ENCODE peak calls at places on chromosomes 6 and 20, in eight cellular contexts. One of them, this sample, is unnamed.

GRCh38 chr6:137025786-137026730 is 18.7 kb downstream of the IL20RA start:
- DNase-seq in thoracic aorta: no peak
- DNase-seq in left ventricle myocardium inferior: no peak
- DNase-seq in ascending aorta: no peak
- DNase-seq in transverse colon: no peak
- DNase-seq in GM06990: no peak
- DNase-seq in body of pancreas: no peak
- DNase-seq in cardiac fibroblast: no peak
- DNase-seq in this sample: peak

GRCh38 chr6:25229671-25230321 is 49.4 kb upstream of the CARMIL1 start:
- DNase-seq in thoracic aorta: no peak
- DNase-seq in left ventricle myocardium inferior: no peak
- DNase-seq in ascending aorta: no peak
- DNase-seq in transverse colon: no peak
- DNase-seq in GM06990: no peak
- DNase-seq in body of pancreas: no peak
- DNase-seq in cardiac fibroblast: peak
- DNase-seq in this sample: peak

GRCh38 chr20:50746138-50746940 is 15.0 kb downstream of the PARD6B start:
- DNase-seq in thoracic aorta: no peak
- DNase-seq in left ventricle myocardium inferior: no peak
- DNase-seq in ascending aorta: no peak
- DNase-seq in transverse colon: no peak
- DNase-seq in GM06990: no peak
- DNase-seq in body of pancreas: peak
- DNase-seq in cardiac fibroblast: no peak
- DNase-seq in this sample: no peak

GRCh38 chr20:53691060-53691810 is 97.6 kb upstream of the ZNF217 start:
- DNase-seq in thoracic aorta: no peak
- DNase-seq in left ventricle myocardium inferior: no peak
- DNase-seq in ascending aorta: no peak
- DNase-seq in transverse colon: no peak
- DNase-seq in GM06990: no peak
- DNase-seq in body of pancreas: no peak
- DNase-seq in cardiac fibroblast: no peak
- DNase-seq in this sample: no peak

GRCh38 chr20:25538838-25539665 is 46.3 kb downstream of the NINL start:
- DNase-seq in thoracic aorta: no peak
- DNase-seq in left ventricle myocardium inferior: peak
- DNase-seq in ascending aorta: no peak
- DNase-seq in transverse colon: no peak
- DNase-seq in GM06990: no peak
- DNase-seq in body of pancreas: no peak
- DNase-seq in cardiac fibroblast: no peak
- DNase-seq in this sample: no peak

GRCh38 chr6:129485746-129486145 is 224.2 kb downstream of the ARHGAP18 start:
- DNase-seq in thoracic aorta: no peak
- DNase-seq in left ventricle myocardium inferior: no peak
- DNase-seq in ascending aorta: no peak
- DNase-seq in transverse colon: no peak
- DNase-seq in GM06990: no peak
- DNase-seq in body of pancreas: no peak
- DNase-seq in cardiac fibroblast: no peak
- DNase-seq in this sample: no peak

GRCh38 chr20:25178563-25179438 is 16.7 kb upstream of the ENTPD6 start:
- DNase-seq in thoracic aorta: no peak
- DNase-seq in left ventricle myocardium inferior: no peak
- DNase-seq in ascending aorta: peak
- DNase-seq in transverse colon: no peak
- DNase-seq in GM06990: no peak
- DNase-seq in body of pancreas: peak
- DNase-seq in cardiac fibroblast: peak
- DNase-seq in this sample: peak

GRCh38 chr20:62400541-62400940 is 6.5 kb downstream of the CABLES2 start:
- DNase-seq in thoracic aorta: no peak
- DNase-seq in left ventricle myocardium inferior: no peak
- DNase-seq in ascending aorta: no peak
- DNase-seq in transverse colon: no peak
- DNase-seq in GM06990: no peak
- DNase-seq in body of pancreas: no peak
- DNase-seq in cardiac fibroblast: no peak
- DNase-seq in this sample: no peak

GRCh38 chr20:47282864-47283263 is 73.6 kb downstream of the ZMYND8 start:
- DNase-seq in thoracic aorta: no peak
- DNase-seq in left ventricle myocardium inferior: no peak
- DNase-seq in ascending aorta: no peak
- DNase-seq in transverse colon: no peak
- DNase-seq in GM06990: no peak
- DNase-seq in body of pancreas: no peak
- DNase-seq in cardiac fibroblast: no peak
- DNase-seq in this sample: no peak

GRCh38 chr6:27091661-27092315 is 155.7 kb upstream of the PRSS16 start:
- DNase-seq in thoracic aorta: no peak
- DNase-seq in left ventricle myocardium inferior: no peak
- DNase-seq in ascending aorta: no peak
- DNase-seq in transverse colon: no peak
- DNase-seq in GM06990: peak
- DNase-seq in body of pancreas: no peak
- DNase-seq in cardiac fibroblast: peak
- DNase-seq in this sample: peak

GRCh38 chr6:158056355-158056754 is 74.7 kb downstream of the SYNJ2 start:
- DNase-seq in thoracic aorta: no peak
- DNase-seq in left ventricle myocardium inferior: peak
- DNase-seq in ascending aorta: no peak
- DNase-seq in transverse colon: no peak
- DNase-seq in GM06990: no peak
- DNase-seq in body of pancreas: no peak
- DNase-seq in cardiac fibroblast: no peak
- DNase-seq in this sample: no peak

GRCh38 chr6:18498408-18498807 is 111.3 kb downstream of the RNF144B start:
- DNase-seq in thoracic aorta: no peak
- DNase-seq in left ventricle myocardium inferior: no peak
- DNase-seq in ascending aorta: no peak
- DNase-seq in transverse colon: no peak
- DNase-seq in GM06990: no peak
- DNase-seq in body of pancreas: no peak
- DNase-seq in cardiac fibroblast: no peak
- DNase-seq in this sample: no peak

GRCh38 chr6:151054304-151054703 is 185.5 kb upstream of the AKAP12 start:
- DNase-seq in thoracic aorta: no peak
- DNase-seq in left ventricle myocardium inferior: peak
- DNase-seq in ascending aorta: no peak
- DNase-seq in transverse colon: no peak
- DNase-seq in GM06990: no peak
- DNase-seq in body of pancreas: no peak
- DNase-seq in cardiac fibroblast: no peak
- DNase-seq in this sample: peak

GRCh38 chr6:144416773-144417172 is 131.6 kb downstream of the UTRN start:
- DNase-seq in thoracic aorta: no peak
- DNase-seq in left ventricle myocardium inferior: no peak
- DNase-seq in ascending aorta: no peak
- DNase-seq in transverse colon: no peak
- DNase-seq in GM06990: no peak
- DNase-seq in body of pancreas: no peak
- DNase-seq in cardiac fibroblast: peak
- DNase-seq in this sample: no peak

GRCh38 chr6:105363100-105363754 is 39.7 kb downstream of the PREP start:
- DNase-seq in thoracic aorta: no peak
- DNase-seq in left ventricle myocardium inferior: no peak
- DNase-seq in ascending aorta: no peak
- DNase-seq in transverse colon: no peak
- DNase-seq in GM06990: no peak
- DNase-seq in body of pancreas: no peak
- DNase-seq in cardiac fibroblast: peak
- DNase-seq in this sample: peak

GRCh38 chr6:43923376-43924221 is 153.6 kb downstream of the VEGFA start:
- DNase-seq in thoracic aorta: no peak
- DNase-seq in left ventricle myocardium inferior: no peak
- DNase-seq in ascending aorta: no peak
- DNase-seq in transverse colon: no peak
- DNase-seq in GM06990: no peak
- DNase-seq in body of pancreas: no peak
- DNase-seq in cardiac fibroblast: peak
- DNase-seq in this sample: no peak

GRCh38 chr6:170224694-170225660 is 65.9 kb downstream of the DLL1 start:
- DNase-seq in thoracic aorta: no peak
- DNase-seq in left ventricle myocardium inferior: no peak
- DNase-seq in ascending aorta: no peak
- DNase-seq in transverse colon: no peak
- DNase-seq in GM06990: no peak
- DNase-seq in body of pancreas: peak
- DNase-seq in cardiac fibroblast: no peak
- DNase-seq in this sample: peak

GRCh38 chr6:108492131-108492766 is 68.5 kb upstream of the FOXO3 start:
- DNase-seq in thoracic aorta: no peak
- DNase-seq in left ventricle myocardium inferior: no peak
- DNase-seq in ascending aorta: no peak
- DNase-seq in transverse colon: no peak
- DNase-seq in GM06990: peak
- DNase-seq in body of pancreas: no peak
- DNase-seq in cardiac fibroblast: peak
- DNase-seq in this sample: peak

GRCh38 chr20:208937-209566 is 18.0 kb upstream of the DEFB129 start:
- DNase-seq in thoracic aorta: no peak
- DNase-seq in left ventricle myocardium inferior: no peak
- DNase-seq in ascending aorta: no peak
- DNase-seq in transverse colon: no peak
- DNase-seq in GM06990: no peak
- DNase-seq in body of pancreas: no peak
- DNase-seq in cardiac fibroblast: peak
- DNase-seq in this sample: peak
- TF ChIP-seq CTCF in thoracic aorta: peak
- TF ChIP-seq CTCF in left ventricle myocardium inferior: peak
- TF ChIP-seq CTCF in ascending aorta: peak
- TF ChIP-seq CTCF in transverse colon: peak
- TF ChIP-seq CTCF in GM06990: peak
- TF ChIP-seq CTCF in body of pancreas: peak
- TF ChIP-seq CTCF in cardiac fibroblast: peak
- TF ChIP-seq CTCF in this sample: peak

DNA sequence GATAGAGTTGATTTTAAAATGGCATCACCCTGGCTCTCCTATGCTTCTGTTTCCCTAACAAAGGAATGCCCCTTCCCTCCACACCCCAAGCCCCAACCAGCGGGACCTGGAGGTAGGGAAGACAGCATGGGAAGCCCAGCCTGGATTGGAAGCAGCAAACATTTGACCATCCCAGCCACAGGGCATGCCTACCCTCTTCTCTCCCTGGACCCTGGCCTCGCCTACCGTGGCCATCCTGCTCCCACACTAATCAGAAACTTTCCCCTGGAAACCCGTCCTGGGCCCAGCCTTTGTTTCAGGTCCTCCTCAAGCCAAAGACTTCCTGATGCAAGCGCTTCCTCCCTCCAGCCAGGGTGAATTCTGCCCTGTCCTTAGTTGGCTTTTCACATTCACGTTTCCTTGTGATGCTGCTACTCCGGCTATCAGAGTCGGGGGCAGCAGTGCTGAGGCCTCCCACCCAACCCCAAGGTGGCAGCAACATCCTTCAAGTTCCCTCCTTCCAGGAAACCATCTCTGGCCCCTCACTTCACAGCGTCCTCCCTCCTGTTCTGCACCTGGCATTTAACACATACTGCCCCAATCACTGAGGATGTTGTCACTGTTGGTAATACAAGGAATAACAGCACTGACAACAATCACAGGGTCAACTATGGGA is 18.2 kb upstream of the ANGPT4 start:
- DNase-seq in thoracic aorta: no peak
- DNase-seq in left ventricle myocardium inferior: no peak
- DNase-seq in ascending aorta: no peak
- DNase-seq in transverse colon: no peak
- DNase-seq in GM06990: no peak
- DNase-seq in body of pancreas: no peak
- DNase-seq in cardiac fibroblast: no peak
- DNase-seq in this sample: no peak
- H3K4me3 ChIP-seq in thoracic aorta: no peak
- H3K4me3 ChIP-seq in left ventricle myocardium inferior: no peak
- H3K4me3 ChIP-seq in ascending aorta: no peak
- H3K4me3 ChIP-seq in transverse colon: no peak
- H3K4me3 ChIP-seq in GM06990: no peak
- H3K4me3 ChIP-seq in body of pancreas: no peak
- H3K4me3 ChIP-seq in cardiac fibroblast: no peak
- H3K4me3 ChIP-seq in this sample: no peak

DNA sequence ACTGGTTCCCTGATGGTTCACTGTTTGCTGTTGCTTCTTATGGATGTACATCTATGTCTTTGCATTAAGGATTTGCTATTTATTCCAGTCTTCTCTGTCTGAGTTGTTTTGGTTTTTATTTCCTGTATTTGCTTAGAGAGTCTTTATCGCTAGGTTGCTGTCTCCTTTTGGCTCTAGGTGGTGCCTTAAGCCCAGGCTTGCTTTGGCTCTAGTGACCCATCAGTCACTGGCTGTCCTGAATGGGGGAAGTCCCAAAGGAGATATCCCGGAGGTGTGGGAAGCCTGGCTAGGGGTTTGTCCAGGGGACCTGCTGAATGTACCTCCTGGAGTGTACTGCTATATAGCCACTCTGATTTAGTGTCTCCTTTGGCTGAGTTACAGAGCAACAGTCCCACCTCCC is 53.4 kb downstream of the MCHR2 start:
- DNase-seq in thoracic aorta: no peak
- DNase-seq in left ventricle myocardium inferior: no peak
- DNase-seq in ascending aorta: no peak
- DNase-seq in transverse colon: no peak
- DNase-seq in GM06990: no peak
- DNase-seq in body of pancreas: no peak
- DNase-seq in cardiac fibroblast: no peak
- DNase-seq in this sample: no peak
- TF ChIP-seq CTCF in thoracic aorta: no peak
- TF ChIP-seq CTCF in left ventricle myocardium inferior: no peak
- TF ChIP-seq CTCF in ascending aorta: no peak
- TF ChIP-seq CTCF in transverse colon: no peak
- TF ChIP-seq CTCF in GM06990: no peak
- TF ChIP-seq CTCF in body of pancreas: no peak
- TF ChIP-seq CTCF in cardiac fibroblast: no peak
- TF ChIP-seq CTCF in this sample: no peak

GRCh38 chr20:13996265-13996664 is 949 bp downstream of the MACROD2 start:
- DNase-seq in thoracic aorta: no peak
- DNase-seq in left ventricle myocardium inferior: no peak
- DNase-seq in ascending aorta: no peak
- DNase-seq in transverse colon: no peak
- DNase-seq in GM06990: no peak
- DNase-seq in body of pancreas: no peak
- DNase-seq in cardiac fibroblast: no peak
- DNase-seq in this sample: no peak

GRCh38 chr20:13990465-13990864 is at the start of gene SEL1L2:
- DNase-seq in thoracic aorta: no peak
- DNase-seq in left ventricle myocardium inferior: no peak
- DNase-seq in ascending aorta: no peak
- DNase-seq in transverse colon: no peak
- DNase-seq in GM06990: no peak
- DNase-seq in body of pancreas: no peak
- DNase-seq in cardiac fibroblast: no peak
- DNase-seq in this sample: no peak

GRCh38 chr20:13995841-13996240 is 525 bp downstream of the MACROD2 start:
- DNase-seq in thoracic aorta: no peak
- DNase-seq in left ventricle myocardium inferior: peak
- DNase-seq in ascending aorta: no peak
- DNase-seq in transverse colon: peak
- DNase-seq in GM06990: peak
- DNase-seq in body of pancreas: peak
- DNase-seq in cardiac fibroblast: no peak
- DNase-seq in this sample: no peak

GRCh38 chr20:13995086-13995665 is at the start of gene MACROD2:
- DNase-seq in thoracic aorta: peak
- DNase-seq in left ventricle myocardium inferior: peak
- DNase-seq in ascending aorta: peak
- DNase-seq in transverse colon: peak
- DNase-seq in GM06990: peak
- DNase-seq in body of pancreas: peak
- DNase-seq in cardiac fibroblast: peak
- DNase-seq in this sample: peak

GRCh38 chr20:13991311-13991710 is 897 bp upstream of the SEL1L2 start:
- DNase-seq in thoracic aorta: no peak
- DNase-seq in left ventricle myocardium inferior: no peak
- DNase-seq in ascending aorta: no peak
- DNase-seq in transverse colon: no peak
- DNase-seq in GM06990: no peak
- DNase-seq in body of pancreas: no peak
- DNase-seq in cardiac fibroblast: no peak
- DNase-seq in this sample: no peak
- H3K4me3 ChIP-seq in thoracic aorta: no peak
- H3K4me3 ChIP-seq in left ventricle myocardium inferior: no peak
- H3K4me3 ChIP-seq in ascending aorta: no peak
- H3K4me3 ChIP-seq in transverse colon: no peak
- H3K4me3 ChIP-seq in GM06990: no peak
- H3K4me3 ChIP-seq in body of pancreas: no peak
- H3K4me3 ChIP-seq in cardiac fibroblast: no peak
- H3K4me3 ChIP-seq in this sample: no peak

This sample was measured in choroid plexus epithelial cell.